ENCODE peak calls at places on chromosome 3, in eight cellular contexts. One of them, this sample, is unnamed.

GRCh38 chr3:55203006-55203405 is 275.1 kb upstream of the LRTM1 start:
- DNase-seq in CD4-positive, alpha-beta T cell: no peak
- DNase-seq in suprapubic skin: no peak
- DNase-seq in right cardiac atrium: no peak
- DNase-seq in heart left ventricle: no peak
- DNase-seq in tibial artery: no peak
- DNase-seq in ovary: no peak
- DNase-seq in CD8-positive, alpha-beta T cell: no peak
- DNase-seq in this sample: no peak

GRCh38 chr3:185786956-185787877 is 37.6 kb downstream of the IGF2BP2 start:
- DNase-seq in CD4-positive, alpha-beta T cell: no peak
- DNase-seq in suprapubic skin: no peak
- DNase-seq in right cardiac atrium: no peak
- DNase-seq in heart left ventricle: no peak
- DNase-seq in tibial artery: no peak
- DNase-seq in ovary: no peak
- DNase-seq in CD8-positive, alpha-beta T cell: no peak
- DNase-seq in this sample: no peak

GRCh38 chr3:112114558-112115160 is 18.4 kb downstream of the GCSAM start:
- DNase-seq in CD4-positive, alpha-beta T cell: no peak
- DNase-seq in suprapubic skin: no peak
- DNase-seq in right cardiac atrium: no peak
- DNase-seq in heart left ventricle: no peak
- DNase-seq in tibial artery: no peak
- DNase-seq in ovary: no peak
- DNase-seq in CD8-positive, alpha-beta T cell: no peak
- DNase-seq in this sample: no peak

GRCh38 chr3:136678981-136679380 is 73.2 kb downstream of the STAG1 start:
- DNase-seq in CD4-positive, alpha-beta T cell: no peak
- DNase-seq in suprapubic skin: no peak
- DNase-seq in right cardiac atrium: no peak
- DNase-seq in heart left ventricle: no peak
- DNase-seq in tibial artery: no peak
- DNase-seq in ovary: no peak
- DNase-seq in CD8-positive, alpha-beta T cell: no peak
- DNase-seq in this sample: no peak

GRCh38 chr3:45554001-45554691 is 40.4 kb upstream of the LIMD1 start:
- DNase-seq in CD4-positive, alpha-beta T cell: no peak
- DNase-seq in suprapubic skin: no peak
- DNase-seq in right cardiac atrium: no peak
- DNase-seq in heart left ventricle: no peak
- DNase-seq in tibial artery: no peak
- DNase-seq in ovary: no peak
- DNase-seq in CD8-positive, alpha-beta T cell: no peak
- DNase-seq in this sample: no peak

GRCh38 chr3:123369085-123369484 is 79.8 kb downstream of the ADCY5 start:
- DNase-seq in CD4-positive, alpha-beta T cell: no peak
- DNase-seq in suprapubic skin: no peak
- DNase-seq in right cardiac atrium: no peak
- DNase-seq in heart left ventricle: no peak
- DNase-seq in tibial artery: peak; percentile 1
- DNase-seq in ovary: no peak
- DNase-seq in CD8-positive, alpha-beta T cell: no peak
- DNase-seq in this sample: no peak

GRCh38 chr3:188407158-188407880 is 253.4 kb downstream of the LPP start:
- DNase-seq in CD4-positive, alpha-beta T cell: no peak
- DNase-seq in suprapubic skin: no peak
- DNase-seq in right cardiac atrium: no peak
- DNase-seq in heart left ventricle: no peak
- DNase-seq in tibial artery: no peak
- DNase-seq in ovary: no peak
- DNase-seq in CD8-positive, alpha-beta T cell: no peak
- DNase-seq in this sample: no peak

GRCh38 chr3:123105201-123106189 is 38.7 kb downstream of the PDIA5 start:
- DNase-seq in CD4-positive, alpha-beta T cell: no peak
- DNase-seq in suprapubic skin: no peak
- DNase-seq in right cardiac atrium: no peak
- DNase-seq in heart left ventricle: no peak
- DNase-seq in tibial artery: no peak
- DNase-seq in ovary: no peak
- DNase-seq in CD8-positive, alpha-beta T cell: no peak
- DNase-seq in this sample: no peak

GRCh38 chr3:69941037-69941436 is 58.5 kb upstream of the SAMMSON start:
- DNase-seq in CD4-positive, alpha-beta T cell: no peak
- DNase-seq in suprapubic skin: no peak
- DNase-seq in right cardiac atrium: no peak
- DNase-seq in heart left ventricle: no peak
- DNase-seq in tibial artery: no peak
- DNase-seq in ovary: no peak
- DNase-seq in CD8-positive, alpha-beta T cell: no peak
- DNase-seq in this sample: no peak

GRCh38 chr3:15969874-15970640 is 172.3 kb upstream of the ANKRD28 start:
- DNase-seq in CD4-positive, alpha-beta T cell: no peak
- DNase-seq in suprapubic skin: no peak
- DNase-seq in right cardiac atrium: no peak
- DNase-seq in heart left ventricle: no peak
- DNase-seq in tibial artery: no peak
- DNase-seq in ovary: no peak
- DNase-seq in CD8-positive, alpha-beta T cell: no peak
- DNase-seq in this sample: no peak

GRCh38 chr3:189967254-189967865 is 153.3 kb downstream of the P3H2 start:
- DNase-seq in CD4-positive, alpha-beta T cell: no peak
- DNase-seq in suprapubic skin: no peak
- DNase-seq in right cardiac atrium: no peak
- DNase-seq in heart left ventricle: no peak
- DNase-seq in tibial artery: no peak
- DNase-seq in ovary: no peak
- DNase-seq in CD8-positive, alpha-beta T cell: peak; percentile 13
- DNase-seq in this sample: no peak

GRCh38 chr3:56915969-56916586 is 114.3 kb upstream of the ARHGEF3 start:
- DNase-seq in CD4-positive, alpha-beta T cell: peak; percentile 72
- DNase-seq in suprapubic skin: no peak
- DNase-seq in right cardiac atrium: no peak
- DNase-seq in heart left ventricle: no peak
- DNase-seq in tibial artery: no peak
- DNase-seq in ovary: no peak
- DNase-seq in CD8-positive, alpha-beta T cell: peak; percentile 65
- DNase-seq in this sample: no peak

GRCh38 chr3:52099006-52099405 is 42.6 kb upstream of the DUSP7 start:
- DNase-seq in CD4-positive, alpha-beta T cell: no peak
- DNase-seq in suprapubic skin: no peak
- DNase-seq in right cardiac atrium: peak; percentile 44
- DNase-seq in heart left ventricle: peak; percentile 59
- DNase-seq in tibial artery: no peak
- DNase-seq in ovary: no peak
- DNase-seq in CD8-positive, alpha-beta T cell: no peak
- DNase-seq in this sample: no peak

GRCh38 chr3:139935071-139935865 is at the start of gene CLSTN2:
- DNase-seq in CD4-positive, alpha-beta T cell: no peak
- DNase-seq in suprapubic skin: peak; percentile 84
- DNase-seq in right cardiac atrium: peak; percentile 87
- DNase-seq in heart left ventricle: peak; percentile 81
- DNase-seq in tibial artery: peak; percentile 74
- DNase-seq in ovary: peak; percentile 92
- DNase-seq in CD8-positive, alpha-beta T cell: no peak
- DNase-seq in this sample: peak; percentile 79

GRCh38 chr3:114363554-114364202 is 69.8 kb downstream of the TIGIT start:
- DNase-seq in CD4-positive, alpha-beta T cell: no peak
- DNase-seq in suprapubic skin: no peak
- DNase-seq in right cardiac atrium: no peak
- DNase-seq in heart left ventricle: no peak
- DNase-seq in tibial artery: no peak
- DNase-seq in ovary: no peak
- DNase-seq in CD8-positive, alpha-beta T cell: no peak
- DNase-seq in this sample: no peak

GRCh38 chr3:45660567-45660901 is 28.7 kb upstream of the SACM1L start:
- DNase-seq in CD4-positive, alpha-beta T cell: no peak
- DNase-seq in suprapubic skin: no peak
- DNase-seq in right cardiac atrium: no peak
- DNase-seq in heart left ventricle: no peak
- DNase-seq in tibial artery: no peak
- DNase-seq in ovary: no peak
- DNase-seq in CD8-positive, alpha-beta T cell: no peak
- DNase-seq in this sample: no peak

GRCh38 chr3:138066383-138066782 is 49.0 kb downstream of the DZIP1L start:
- DNase-seq in CD4-positive, alpha-beta T cell: no peak
- DNase-seq in suprapubic skin: no peak
- DNase-seq in right cardiac atrium: no peak
- DNase-seq in heart left ventricle: no peak
- DNase-seq in tibial artery: no peak
- DNase-seq in ovary: no peak
- DNase-seq in CD8-positive, alpha-beta T cell: no peak
- DNase-seq in this sample: no peak

GRCh38 chr3:178202199-178202598 is 334.0 kb upstream of the KCNMB2 start:
- DNase-seq in CD4-positive, alpha-beta T cell: no peak
- DNase-seq in suprapubic skin: no peak
- DNase-seq in right cardiac atrium: no peak
- DNase-seq in heart left ventricle: no peak
- DNase-seq in tibial artery: no peak
- DNase-seq in ovary: no peak
- DNase-seq in CD8-positive, alpha-beta T cell: no peak
- DNase-seq in this sample: no peak

DNA sequence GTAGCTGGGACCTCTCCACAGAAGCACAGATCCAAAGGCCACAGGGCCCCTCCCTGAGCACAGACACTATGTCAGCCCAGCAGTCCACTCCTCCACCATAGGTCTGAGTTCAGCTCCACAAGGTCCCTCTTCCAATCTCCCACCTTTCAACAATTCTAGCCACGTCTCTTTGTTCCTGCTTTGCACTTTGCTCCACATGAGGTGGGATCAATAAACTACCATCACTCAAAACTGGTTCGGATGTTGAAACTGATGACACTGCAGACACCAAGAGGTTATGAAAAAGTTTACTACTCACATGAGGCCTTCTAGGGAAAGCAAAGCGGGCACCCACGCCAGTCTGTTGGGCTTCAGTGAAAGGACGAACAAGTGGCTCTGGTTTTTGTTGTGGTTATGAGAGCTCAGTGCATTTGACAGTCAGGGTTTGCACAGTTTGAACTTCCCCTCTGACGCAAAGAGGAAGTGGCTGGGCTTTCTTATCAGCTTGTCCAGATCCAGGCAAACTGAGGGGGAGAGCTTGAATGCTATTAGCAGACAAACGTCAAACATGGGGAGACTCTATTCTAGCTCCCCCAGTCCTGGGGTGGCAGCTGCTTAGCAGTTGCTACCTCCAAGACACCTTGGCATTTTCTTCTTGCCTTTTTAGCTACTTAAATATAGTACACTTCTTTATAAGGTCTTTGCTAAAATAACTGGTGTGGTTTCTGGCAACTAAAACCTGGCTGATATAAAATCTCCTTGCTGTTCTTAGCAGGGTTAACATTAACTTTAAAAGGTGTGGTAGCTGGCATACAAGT is 37.8 kb downstream of the ZNF445 start:
- DNase-seq in CD4-positive, alpha-beta T cell: peak; percentile 64
- DNase-seq in suprapubic skin: peak; percentile 85
- DNase-seq in right cardiac atrium: peak; percentile 70
- DNase-seq in heart left ventricle: peak; percentile 75
- DNase-seq in tibial artery: peak; percentile 89
- DNase-seq in ovary: peak; percentile 55
- DNase-seq in CD8-positive, alpha-beta T cell: peak; percentile 55
- DNase-seq in this sample: peak; percentile 91
- H3K27ac ChIP-seq in CD4-positive, alpha-beta T cell: peak overlapping the region; percentile 54
- H3K27ac ChIP-seq in suprapubic skin: peak overlapping the region; percentile 81
- H3K27ac ChIP-seq in right cardiac atrium: peak overlapping the region; percentile 100
- H3K27ac ChIP-seq in heart left ventricle: peak overlapping the region; percentile 95
- H3K27ac ChIP-seq in tibial artery: peak overlapping the region; percentile 91
- H3K27ac ChIP-seq in ovary: peak overlapping the region; percentile 2
- H3K27ac ChIP-seq in CD8-positive, alpha-beta T cell: peak overlapping the region; percentile 45
- H3K27ac ChIP-seq in this sample: peak overlapping the region; percentile 90

DNA sequence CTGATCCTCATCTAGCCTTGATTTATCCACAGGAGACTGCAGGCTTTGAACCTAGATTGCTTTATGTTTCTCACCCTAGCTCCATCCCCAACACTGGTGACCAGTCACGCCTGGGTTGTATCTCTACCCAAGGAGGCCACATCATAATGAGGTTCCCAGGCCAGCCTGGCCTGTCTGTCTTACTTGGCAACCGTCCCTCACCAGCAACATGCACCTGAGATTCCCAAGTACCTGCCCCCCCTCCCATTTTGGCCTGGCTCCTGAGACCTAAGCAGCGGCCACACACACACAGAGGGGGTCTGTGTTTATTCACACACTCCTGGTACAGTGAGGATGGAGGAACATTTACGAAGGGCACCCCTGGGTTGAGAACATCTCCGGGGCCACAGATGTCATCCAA is 2.4 kb downstream of the CAMK2N2 start:
- DNase-seq in CD4-positive, alpha-beta T cell: no peak
- DNase-seq in suprapubic skin: no peak
- DNase-seq in right cardiac atrium: no peak
- DNase-seq in heart left ventricle: no peak
- DNase-seq in tibial artery: no peak
- DNase-seq in ovary: no peak
- DNase-seq in CD8-positive, alpha-beta T cell: no peak
- DNase-seq in this sample: no peak
- H3K27ac ChIP-seq in CD4-positive, alpha-beta T cell: no peak overlapping the region
- H3K27ac ChIP-seq in suprapubic skin: no peak overlapping the region
- H3K27ac ChIP-seq in right cardiac atrium: no peak overlapping the region
- H3K27ac ChIP-seq in heart left ventricle: no peak overlapping the region
- H3K27ac ChIP-seq in tibial artery: no peak overlapping the region
- H3K27ac ChIP-seq in ovary: no peak overlapping the region
- H3K27ac ChIP-seq in CD8-positive, alpha-beta T cell: no peak overlapping the region
- H3K27ac ChIP-seq in this sample: no peak overlapping the region

DNA sequence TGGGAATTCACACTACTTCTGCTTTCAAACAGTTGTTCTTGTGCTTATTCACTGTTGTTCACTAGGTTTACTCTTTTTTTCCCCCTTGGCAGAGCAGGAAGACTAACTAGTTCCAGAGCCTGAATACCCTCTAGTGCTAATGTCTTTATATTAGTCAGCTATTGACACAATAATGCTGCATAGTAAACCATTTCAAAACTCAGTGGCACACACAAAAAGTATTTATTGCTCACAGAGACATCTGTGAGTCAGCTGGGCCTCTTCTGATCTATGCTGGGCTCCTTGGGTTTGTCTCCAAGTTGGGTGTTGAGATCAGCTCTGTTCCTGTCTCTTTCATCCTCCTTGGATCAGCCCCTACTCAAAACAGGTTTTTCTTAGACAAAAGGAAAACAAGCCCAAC is 51.1 kb downstream of the RSRC1 start:
- DNase-seq in CD4-positive, alpha-beta T cell: no peak
- DNase-seq in suprapubic skin: no peak
- DNase-seq in right cardiac atrium: no peak
- DNase-seq in heart left ventricle: no peak
- DNase-seq in tibial artery: no peak
- DNase-seq in ovary: no peak
- DNase-seq in CD8-positive, alpha-beta T cell: no peak
- DNase-seq in this sample: no peak
- H3K27ac ChIP-seq in CD4-positive, alpha-beta T cell: no peak overlapping the region
- H3K27ac ChIP-seq in suprapubic skin: no peak overlapping the region
- H3K27ac ChIP-seq in right cardiac atrium: no peak overlapping the region
- H3K27ac ChIP-seq in heart left ventricle: no peak overlapping the region
- H3K27ac ChIP-seq in tibial artery: no peak overlapping the region
- H3K27ac ChIP-seq in ovary: no peak overlapping the region
- H3K27ac ChIP-seq in CD8-positive, alpha-beta T cell: no peak overlapping the region
- H3K27ac ChIP-seq in this sample: no peak overlapping the region

DNA sequence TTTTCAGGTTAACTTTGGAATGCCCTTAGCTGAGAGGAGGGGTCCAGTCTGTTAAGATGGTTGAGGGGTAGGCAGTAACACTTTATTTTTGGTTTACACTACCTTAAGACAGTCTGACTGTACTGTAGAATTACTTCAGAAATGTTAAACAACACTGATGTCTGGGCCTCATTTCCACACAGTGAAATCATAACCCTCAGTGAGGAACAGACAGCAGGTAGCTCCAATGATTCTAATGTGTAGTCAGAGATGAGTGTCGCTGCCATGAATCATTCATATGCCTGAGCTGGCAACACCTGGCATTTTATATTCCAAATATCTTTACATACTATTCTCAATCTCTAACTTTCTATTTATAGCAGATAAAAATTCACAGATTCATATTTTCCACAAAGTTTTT is 37.3 kb upstream of the POU1F1 start:
- DNase-seq in CD4-positive, alpha-beta T cell: no peak
- DNase-seq in suprapubic skin: no peak
- DNase-seq in right cardiac atrium: no peak
- DNase-seq in heart left ventricle: no peak
- DNase-seq in tibial artery: no peak
- DNase-seq in ovary: no peak
- DNase-seq in CD8-positive, alpha-beta T cell: no peak
- DNase-seq in this sample: no peak
- H3K27ac ChIP-seq in CD4-positive, alpha-beta T cell: no peak overlapping the region
- H3K27ac ChIP-seq in suprapubic skin: no peak overlapping the region
- H3K27ac ChIP-seq in right cardiac atrium: no peak overlapping the region
- H3K27ac ChIP-seq in heart left ventricle: no peak overlapping the region
- H3K27ac ChIP-seq in tibial artery: no peak overlapping the region
- H3K27ac ChIP-seq in ovary: no peak overlapping the region
- H3K27ac ChIP-seq in CD8-positive, alpha-beta T cell: no peak overlapping the region
- H3K27ac ChIP-seq in this sample: no peak overlapping the region

This sample was measured in right atrium auricular region.